ENCODE peak calls at places on chromosome 21, in six cellular contexts. L, T, F, N, C and P are unnamed samples.

GRCh38 chr21:31203371-31204054 is 140.5 kb downstream of the TIAM1 start:
- DNase-seq in L (no peak), C (no peak), N (peak; percentile 59), T (no peak), F (no peak), P (no peak)

GRCh38 chr21:44965251-44966022 is 25.6 kb downstream of the SLX9 start:
- DNase-seq in C (no peak), L (peak; percentile 59), F (no peak), N (peak; percentile 85), T (no peak), P (no peak)

GRCh38 chr21:26849428-26850115 is 4.4 kb upstream of the ADAMTS1 start:
- DNase-seq in L (no peak), T (no peak), F (no peak), N (peak; percentile 52), C (peak; percentile 64), P (peak; percentile 59)

GRCh38 chr21:38766987-38767722 is 38.6 kb upstream of the ETS2 start:
- DNase-seq in F (peak; percentile 26), C (no peak), T (peak; percentile 60), N (no peak), L (no peak), P (no peak)

GRCh38 chr21:45405819-45406762 is 1.1 kb downstream of the COL18A1 start:
- DNase-seq in N (peak; percentile 68), L (no peak), T (no peak), C (no peak), F (no peak), P (no peak)

GRCh38 chr21:45513003-45513706 is 29.1 kb downstream of the SLC19A1 start:
- DNase-seq in C (peak; percentile 4), T (no peak), L (no peak), F (peak; percentile 85), N (no peak), P (no peak)

GRCh38 chr21:36120304-36120902 is 14.5 kb upstream of the CBR3 start:
- DNase-seq in C (no peak), N (no peak), F (no peak), T (peak; percentile 27), L (no peak), P (no peak)

GRCh38 chr21:27067226-27067625 is 100.3 kb upstream of the ADAMTS5 start:
- DNase-seq in N (no peak), T (no peak), C (no peak), L (no peak), F (no peak), P (no peak)

GRCh38 chr21:35102488-35103407 is 53.6 kb upstream of the RUNX1 start:
- DNase-seq in C (no peak), L (no peak), N (no peak), T (peak; percentile 24), F (no peak), P (no peak)

GRCh38 chr21:45877821-45878469 is 103.6 kb upstream of the COL6A1 start:
- DNase-seq in N (no peak), C (peak; percentile 67), F (no peak), T (no peak), L (no peak), P (no peak)

GRCh38 chr21:44898851-44899767 is 21.6 kb downstream of the ITGB2 start:
- DNase-seq in N (no peak), L (no peak), F (no peak), C (no peak), T (no peak), P (no peak)

GRCh38 chr21:35257413-35257812 is 208.3 kb upstream of the RUNX1 start:
- DNase-seq in L (peak; percentile 68), T (peak; percentile 51), C (no peak), N (peak; percentile 95), F (peak; percentile 44), P (peak; percentile 90)

GRCh38 chr21:26366781-26367180 is 196.2 kb upstream of the APP start:
- DNase-seq in C (no peak), F (no peak), N (no peak), T (no peak), L (no peak), P (no peak)

GRCh38 chr21:38269567-38269917 is 12.8 kb downstream of the KCNJ15 start:
- DNase-seq in C (no peak), L (no peak), T (no peak), N (no peak), F (no peak), P (no peak)

GRCh38 chr21:19340303-19340702 is 936.7 kb upstream of the TMPRSS15 start:
- DNase-seq in N (no peak), L (no peak), T (no peak), C (peak; percentile 7), F (no peak), P (no peak)

GRCh38 chr21:36065497-36066036 is 4.3 kb upstream of the CBR1 start:
- DNase-seq in T (peak; percentile 52), N (peak; percentile 64), L (no peak), C (no peak), F (no peak), P (no peak)

GRCh38 chr21:15749868-15750174 is 20.0 kb downstream of the USP25 start:
- DNase-seq in L (no peak), C (no peak), N (peak; percentile 50), T (no peak), F (no peak), P (no peak)

GRCh38 chr21:37339527-37339889 is 27.1 kb upstream of the DYRK1A start:
- DNase-seq in F (no peak), T (no peak), L (no peak), N (no peak), C (no peak), P (no peak)

GRCh38 chr21:31156662-31157061 is 118.4 kb upstream of the KRTAP19-8 start:
- DNase-seq in F (no peak), C (no peak), N (no peak), T (no peak), L (no peak), P (no peak)

GRCh38 chr21:39003982-39004775 is 179.1 kb downstream of the PSMG1 start:
- DNase-seq in L (no peak), C (no peak), F (no peak), T (no peak), N (peak; percentile 39), P (no peak)

GRCh38 chr21:31905444-31906400 is 32.9 kb downstream of the HUNK start:
- DNase-seq in N (peak; percentile 61), T (no peak), F (no peak), L (no peak), C (no peak), P (peak; percentile 26)

GRCh38 chr21:33089439-33089838 is 19.5 kb downstream of the OLIG1 start:
- DNase-seq in T (no peak), C (no peak), L (no peak), N (no peak), F (no peak), P (no peak)

GRCh38 chr21:40011371-40011770 is 144.1 kb downstream of the PCP4 start:
- DNase-seq in N (no peak), C (no peak), T (no peak), L (no peak), F (no peak), P (no peak)

GRCh38 chr21:18294100-18294499 is 49.5 kb downstream of the CHODL start:
- DNase-seq in N (no peak), C (no peak), T (no peak), F (no peak), L (no peak), P (no peak)

DNA sequence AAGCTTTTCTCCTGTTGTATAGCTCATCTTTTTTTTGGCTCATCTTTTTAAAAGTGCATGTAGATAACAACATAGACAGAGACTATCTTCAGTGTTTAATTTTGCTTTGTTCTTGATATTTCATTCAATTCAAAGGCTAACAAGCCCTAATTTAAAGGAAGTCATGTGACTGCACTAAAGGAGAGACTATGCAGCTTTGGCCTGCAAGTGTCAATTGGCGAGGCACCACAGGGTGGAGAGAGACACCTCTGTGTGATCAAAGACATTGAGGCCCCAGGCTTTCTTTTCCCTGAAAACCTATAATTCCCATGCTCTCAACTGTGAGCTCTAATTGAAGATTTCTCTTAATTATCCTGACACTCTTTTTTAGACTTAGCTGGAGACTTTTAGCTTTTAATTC is 53.6 kb downstream of the CHODL start:
- DNase-seq in L (no peak), N (no peak), F (no peak), C (no peak), T (no peak), P (no peak)
- TF ChIP-seq CTCF in L (no peak), N (no peak), F (no peak), C (peak; percentile 36), T (no peak), P (no peak)

DNA sequence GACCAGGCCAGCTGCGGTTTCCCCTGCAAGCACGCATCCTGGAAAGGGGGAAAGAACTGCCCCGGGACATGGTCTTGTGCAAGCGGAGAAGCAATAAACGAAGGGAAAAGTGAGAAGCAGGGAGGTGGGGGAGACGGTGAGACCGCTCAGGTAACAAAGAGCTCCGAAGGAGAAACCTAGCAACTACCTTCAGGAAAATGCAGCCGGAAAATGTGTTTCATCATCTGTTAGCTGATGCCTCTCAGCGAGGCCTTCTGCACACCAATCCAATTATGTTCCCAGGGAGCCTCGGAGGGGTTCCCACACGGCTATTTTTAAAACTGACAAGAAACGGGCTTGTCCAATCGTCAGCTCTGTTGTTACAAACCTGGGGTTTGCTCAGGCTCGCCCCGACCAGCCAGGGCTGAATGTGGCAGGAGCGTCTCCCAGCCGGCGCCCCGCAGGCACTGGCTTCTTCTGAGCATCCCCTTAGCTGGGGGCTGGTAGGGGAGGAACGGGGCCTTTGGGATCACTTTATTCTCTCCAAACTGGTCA is 3.4 kb downstream of the RIPK4 start:
- DNase-seq in C (no peak), L (no peak), F (peak; percentile 63), T (no peak), N (no peak), P (no peak)
- H3K4me3 ChIP-seq in C (no peak overlapping the region), L (no peak overlapping the region), F (no peak overlapping the region), T (no peak overlapping the region), N (no peak overlapping the region), P (no peak overlapping the region)

GRCh38 chr21:43623588-43623987 is 35.7 kb downstream of the HSF2BP start:
- DNase-seq in C (no peak), T (no peak), N (no peak), L (no peak), F (no peak), P (no peak)

GRCh38 chr21:43619344-43619743 is 39.9 kb downstream of the HSF2BP start:
- DNase-seq in L (no peak), N (no peak), C (no peak), F (no peak), T (peak; percentile 43), P (no peak)

GRCh38 chr21:43622796-43623195 is 36.5 kb downstream of the HSF2BP start:
- DNase-seq in T (no peak), L (no peak), N (no peak), F (no peak), C (no peak), P (no peak)

GRCh38 chr21:43618940-43619339 is 40.3 kb downstream of the HSF2BP start:
- DNase-seq in L (no peak), C (no peak), N (no peak), F (no peak), T (peak; percentile 72), P (no peak)

DNA sequence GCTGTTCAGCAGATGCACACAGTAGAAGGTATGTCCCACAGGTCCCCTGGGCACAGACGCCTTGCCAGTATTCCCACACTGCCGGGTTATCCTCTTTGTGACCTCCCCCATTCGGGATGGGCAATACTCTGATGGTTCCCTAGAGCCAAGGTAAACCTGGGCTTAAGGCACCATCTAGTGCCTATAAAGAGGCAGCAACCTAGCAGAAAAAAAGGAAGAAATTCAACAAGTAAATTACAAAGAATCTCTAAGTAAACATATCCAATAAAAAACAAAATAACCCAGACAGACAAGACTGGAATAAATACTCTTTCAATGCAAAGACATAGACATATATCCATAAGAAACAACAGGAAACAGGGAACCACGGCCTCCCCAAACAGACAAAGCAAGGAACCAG is 39.4 kb downstream of the HSF2BP start:
- DNase-seq in C (no peak), T (no peak), L (no peak), F (no peak), N (no peak), P (no peak)
- TF ChIP-seq CTCF in C (peak; percentile 51), T (peak; percentile 27), L (peak; percentile 20), F (no peak), N (no peak), P (no peak)

GRCh38 chr21:20538039-20538658 is 460.1 kb upstream of the NCAM2 start:
- DNase-seq in C (no peak), N (no peak), L (no peak), F (no peak), T (no peak), P (no peak)
- H3K4me3 ChIP-seq in C (no peak overlapping the region), N (no peak overlapping the region), L (no peak overlapping the region), F (no peak overlapping the region), T (no peak overlapping the region), P (no peak overlapping the region)